ENCODE peak calls at places on chromosomes 3 and 15, in eight cellular contexts. F is tibial nerve, A is cardiac muscle cell, K is RWPE1, O is dorsolateral prefrontal cortex, T is AG10803, R is progenitor cell of endocrine pancreas, B is WERI-Rb-1. N is an unnamed sample.

GRCh38 chr3:176872771-176873209 is 324.5 kb downstream of the TBL1XR1 start:
- DNase-seq in F (no peak), A (peak; percentile 79), K (peak; percentile 34), O (no peak), T (peak; percentile 45), R (no peak), B (peak; percentile 53), N (peak; percentile 70)

GRCh38 chr3:148400754-148401153 is 296.9 kb upstream of the AGTR1 start:
- DNase-seq in F (no peak), A (no peak), K (no peak), O (no peak), T (peak; percentile 3), R (no peak), B (no peak), N (no peak)

GRCh38 chr3:184820525-184820924 is 8.6 kb downstream of the VPS8 start:
- DNase-seq in F (no peak), A (no peak), K (no peak), O (no peak), T (no peak), R (no peak), B (no peak), N (no peak)

GRCh38 chr3:53196575-53197407 is 35.8 kb downstream of the PRKCD start:
- DNase-seq in F (no peak), A (peak; percentile 22), K (no peak), O (no peak), T (peak; percentile 49), R (no peak), B (peak; percentile 93), N (peak; percentile 55)

GRCh38 chr3:141625506-141625905 is 112.6 kb upstream of the RNF7 start:
- DNase-seq in F (no peak), A (no peak), K (peak; percentile 53), O (no peak), T (peak; percentile 33), R (no peak), B (no peak), N (peak; percentile 81)

GRCh38 chr3:113266738-113267137 is 55.4 kb downstream of the BOC start:
- DNase-seq in F (no peak), A (no peak), K (no peak), O (no peak), T (no peak), R (no peak), B (no peak), N (no peak)

GRCh38 chr3:43696881-43697280 is 6.1 kb downstream of the ABHD5 start:
- DNase-seq in F (no peak), A (no peak), K (no peak), O (no peak), T (no peak), R (no peak), B (no peak), N (no peak)

GRCh38 chr3:4271834-4272233 is 31.3 kb upstream of the SETMAR start:
- DNase-seq in F (no peak), A (no peak), K (peak; percentile 8), O (no peak), T (peak; percentile 26), R (no peak), B (no peak), N (peak; percentile 42)

GRCh38 chr15:98280576-98280975 is 320.1 kb downstream of the ARRDC4 start:
- DNase-seq in F (no peak), A (no peak), K (no peak), O (no peak), T (no peak), R (no peak), B (no peak), N (no peak)

GRCh38 chr3:129758921-129759320 is 134.6 kb downstream of the TMCC1 start:
- DNase-seq in F (no peak), A (no peak), K (no peak), O (no peak), T (no peak), R (no peak), B (no peak), N (no peak)

GRCh38 chr3:77348244-77348855 is 308.5 kb downstream of the ROBO2 start:
- DNase-seq in F (no peak), A (peak; percentile 60), K (no peak), O (no peak), T (no peak), R (no peak), B (peak; percentile 22), N (peak; percentile 42)

GRCh38 chr3:100105536-100105935 is 8.8 kb downstream of the FILIP1L start:
- DNase-seq in F (no peak), A (no peak), K (no peak), O (no peak), T (peak; percentile 48), R (no peak), B (no peak), N (no peak)
- TF ChIP-seq CTCF in F (no peak), A (no peak), K (no peak), O (no peak), T (no peak), R (no peak), B (no peak), N (no peak)

GRCh38 chr3:32423956-32424558 is 32.4 kb downstream of the CMTM7 start:
- DNase-seq in F (no peak), A (no peak), K (no peak), O (no peak), T (no peak), R (no peak), B (peak; percentile 71), N (no peak)
- TF ChIP-seq CTCF in F (no peak), A (no peak), K (no peak), O (no peak), T (no peak), R (no peak), B (no peak), N (no peak)

DNA sequence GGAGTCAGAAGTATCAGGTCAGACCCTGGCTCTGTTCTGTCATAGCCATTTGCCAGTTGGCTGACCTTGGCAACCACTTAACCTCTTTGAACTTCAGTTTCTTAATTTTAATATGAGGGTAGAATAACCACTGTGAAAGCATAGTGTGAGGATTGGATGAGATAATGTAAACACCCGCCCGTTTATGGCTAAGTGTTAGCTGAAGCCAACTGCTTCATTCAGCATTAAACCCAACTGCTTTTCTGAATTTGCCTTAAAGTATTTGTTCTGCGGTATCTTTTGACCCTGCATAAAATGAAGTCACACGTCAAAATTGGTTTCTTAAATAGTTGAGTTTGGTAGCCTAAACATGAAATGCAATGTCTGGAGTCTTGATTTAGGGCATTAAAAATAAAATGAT is 121.5 kb upstream of the ABHD17C start:
- DNase-seq in F (no peak), A (no peak), K (no peak), O (no peak), T (no peak), R (no peak), B (no peak), N (no peak)
- TF ChIP-seq CTCF in F (no peak), A (no peak), K (no peak), O (no peak), T (no peak), R (no peak), B (no peak), N (no peak)

GRCh38 chr3:66761093-66761780 is 236.9 kb upstream of the KBTBD8 start:
- DNase-seq in F (no peak), A (no peak), K (no peak), O (no peak), T (no peak), R (no peak), B (no peak), N (peak; percentile 67)

GRCh38 chr3:66754613-66755012 is 243.5 kb upstream of the KBTBD8 start:
- DNase-seq in F (no peak), A (no peak), K (no peak), O (no peak), T (no peak), R (no peak), B (peak; percentile 14), N (no peak)

GRCh38 chr3:66753670-66754069 is 244.4 kb upstream of the KBTBD8 start:
- DNase-seq in F (no peak), A (no peak), K (no peak), O (no peak), T (no peak), R (no peak), B (no peak), N (no peak)

GRCh38 chr3:66755924-66756323 is 242.2 kb upstream of the KBTBD8 start:
- DNase-seq in F (no peak), A (no peak), K (no peak), O (no peak), T (no peak), R (no peak), B (no peak), N (no peak)

DNA sequence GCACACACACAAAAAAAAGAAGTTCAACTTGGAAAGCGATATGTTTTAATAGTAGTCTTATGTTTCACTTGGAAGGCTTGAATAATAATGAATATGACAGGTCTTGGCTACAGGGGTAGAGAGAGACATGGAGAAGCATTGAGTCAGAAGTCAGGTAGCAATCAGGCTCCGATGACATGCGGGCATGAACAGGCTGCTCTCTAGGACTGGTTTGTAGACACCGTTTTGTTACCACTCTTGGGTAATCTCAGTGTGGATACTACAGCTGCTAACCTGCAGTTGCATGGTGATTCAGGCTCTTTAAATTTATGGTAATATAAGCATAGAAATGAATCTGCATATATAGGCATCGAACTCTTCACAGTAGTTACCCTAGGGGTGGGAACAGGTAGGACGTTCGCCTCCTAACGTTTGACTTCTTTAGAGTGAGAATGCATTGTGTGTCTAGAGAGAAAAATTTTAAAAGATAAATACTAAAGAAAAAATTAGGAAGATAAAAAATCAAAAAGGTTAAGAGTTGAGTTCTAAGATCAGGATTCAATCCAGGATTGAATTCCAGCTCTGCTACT is 241.6 kb upstream of the KBTBD8 start:
- DNase-seq in F (no peak), A (no peak), K (no peak), O (no peak), T (no peak), R (no peak), B (no peak), N (no peak)
- TF ChIP-seq CTCF in F (no peak), A (no peak), K (no peak), O (no peak), T (no peak), R (peak; percentile 13), B (no peak), N (no peak)

GRCh38 chr3:108408883-108409612 is 101.3 kb downstream of the MYH15 start:
- DNase-seq in F (no peak), A (no peak), K (no peak), O (peak; percentile 44), T (no peak), R (no peak), B (no peak), N (no peak)

GRCh38 chr3:108404409-108404808 is 106.0 kb downstream of the MYH15 start:
- DNase-seq in F (no peak), A (peak; percentile 11), K (no peak), O (no peak), T (no peak), R (no peak), B (peak; percentile 60), N (no peak)

GRCh38 chr3:108406063-108406660 is 104.2 kb downstream of the MYH15 start:
- DNase-seq in F (no peak), A (no peak), K (no peak), O (no peak), T (peak; percentile 46), R (no peak), B (no peak), N (peak; percentile 3)

GRCh38 chr3:108407858-108408257 is 102.5 kb downstream of the MYH15 start:
- DNase-seq in F (no peak), A (no peak), K (no peak), O (no peak), T (no peak), R (no peak), B (no peak), N (no peak)

GRCh38 chr3:108406661-108407206 is 103.7 kb downstream of the MYH15 start:
- DNase-seq in F (no peak), A (peak; percentile 53), K (peak; percentile 50), O (no peak), T (peak; percentile 76), R (no peak), B (no peak), N (peak; percentile 59)
- TF ChIP-seq CTCF in F (peak; percentile 33), A (peak; percentile 79), K (peak; percentile 74), O (peak; percentile 55), T (peak; percentile 91), R (peak; percentile 60), B (peak; percentile 66), N (peak; percentile 38)

N was measured in MCF 10A.